ENCODE peak calls at places on chromosome 2, in eight cellular contexts. One of them, this sample, is unnamed.

GRCh38 chr2:237291138-237291792 is 122.7 kb downstream of the COL6A3 start:
- DNase-seq in psoas muscle: peak
- DNase-seq in fibroblast of mammary gland: peak
- DNase-seq in CD4-positive, alpha-beta T cell: no peak
- DNase-seq in H1: no peak
- DNase-seq in GM13976: no peak
- DNase-seq in HFFc6: peak
- DNase-seq in cardiac muscle cell: peak
- DNase-seq in this sample: peak

GRCh38 chr2:3451926-3452671 is 67.2 kb downstream of the ADI1 start:
- DNase-seq in psoas muscle: peak
- DNase-seq in CD4-positive, alpha-beta T cell: no peak
- DNase-seq in GM13976: no peak
- DNase-seq in HFFc6: no peak
- DNase-seq in cardiac muscle cell: no peak
- DNase-seq in H1: peak
- DNase-seq in fibroblast of mammary gland: no peak
- DNase-seq in this sample: no peak

GRCh38 chr2:71212336-71212735 is 14.6 kb downstream of the PAIP2B start:
- DNase-seq in fibroblast of mammary gland: peak
- DNase-seq in GM13976: no peak
- DNase-seq in psoas muscle: no peak
- DNase-seq in HFFc6: no peak
- DNase-seq in cardiac muscle cell: no peak
- DNase-seq in CD4-positive, alpha-beta T cell: no peak
- DNase-seq in H1: no peak
- DNase-seq in this sample: no peak

GRCh38 chr2:135095591-135095990 is 43.5 kb downstream of the RAB3GAP1 start:
- DNase-seq in psoas muscle: no peak
- DNase-seq in fibroblast of mammary gland: no peak
- DNase-seq in cardiac muscle cell: no peak
- DNase-seq in GM13976: no peak
- DNase-seq in CD4-positive, alpha-beta T cell: no peak
- DNase-seq in H1: no peak
- DNase-seq in HFFc6: no peak
- DNase-seq in this sample: no peak

GRCh38 chr2:2743164-2743571 is 412.1 kb upstream of the MYT1L start:
- DNase-seq in psoas muscle: peak
- DNase-seq in HFFc6: no peak
- DNase-seq in CD4-positive, alpha-beta T cell: no peak
- DNase-seq in H1: no peak
- DNase-seq in GM13976: no peak
- DNase-seq in fibroblast of mammary gland: peak
- DNase-seq in cardiac muscle cell: no peak
- DNase-seq in this sample: no peak

GRCh38 chr2:223072826-223073225 is 20.8 kb downstream of the KCNE4 start:
- DNase-seq in H1: no peak
- DNase-seq in psoas muscle: no peak
- DNase-seq in cardiac muscle cell: no peak
- DNase-seq in fibroblast of mammary gland: no peak
- DNase-seq in GM13976: no peak
- DNase-seq in CD4-positive, alpha-beta T cell: no peak
- DNase-seq in HFFc6: no peak
- DNase-seq in this sample: no peak

GRCh38 chr2:54429811-54430600 is 26.1 kb upstream of the SPTBN1 start:
- DNase-seq in H1: no peak
- DNase-seq in HFFc6: no peak
- DNase-seq in CD4-positive, alpha-beta T cell: no peak
- DNase-seq in psoas muscle: no peak
- DNase-seq in GM13976: no peak
- DNase-seq in fibroblast of mammary gland: no peak
- DNase-seq in cardiac muscle cell: no peak
- DNase-seq in this sample: peak

GRCh38 chr2:25313711-25314513 is 27.8 kb downstream of the DNMT3A start:
- DNase-seq in psoas muscle: no peak
- DNase-seq in H1: no peak
- DNase-seq in cardiac muscle cell: no peak
- DNase-seq in CD4-positive, alpha-beta T cell: no peak
- DNase-seq in fibroblast of mammary gland: no peak
- DNase-seq in HFFc6: no peak
- DNase-seq in GM13976: no peak
- DNase-seq in this sample: peak

GRCh38 chr2:202815548-202816420 is 55.8 kb downstream of the ICA1L start:
- DNase-seq in HFFc6: peak
- DNase-seq in H1: no peak
- DNase-seq in cardiac muscle cell: peak
- DNase-seq in fibroblast of mammary gland: peak
- DNase-seq in CD4-positive, alpha-beta T cell: no peak
- DNase-seq in GM13976: no peak
- DNase-seq in psoas muscle: no peak
- DNase-seq in this sample: no peak

GRCh38 chr2:159124441-159124911 is 156.0 kb downstream of the TANC1 start:
- DNase-seq in fibroblast of mammary gland: peak
- DNase-seq in cardiac muscle cell: no peak
- DNase-seq in CD4-positive, alpha-beta T cell: peak
- DNase-seq in HFFc6: peak
- DNase-seq in H1: no peak
- DNase-seq in psoas muscle: no peak
- DNase-seq in GM13976: no peak
- DNase-seq in this sample: peak

DNA sequence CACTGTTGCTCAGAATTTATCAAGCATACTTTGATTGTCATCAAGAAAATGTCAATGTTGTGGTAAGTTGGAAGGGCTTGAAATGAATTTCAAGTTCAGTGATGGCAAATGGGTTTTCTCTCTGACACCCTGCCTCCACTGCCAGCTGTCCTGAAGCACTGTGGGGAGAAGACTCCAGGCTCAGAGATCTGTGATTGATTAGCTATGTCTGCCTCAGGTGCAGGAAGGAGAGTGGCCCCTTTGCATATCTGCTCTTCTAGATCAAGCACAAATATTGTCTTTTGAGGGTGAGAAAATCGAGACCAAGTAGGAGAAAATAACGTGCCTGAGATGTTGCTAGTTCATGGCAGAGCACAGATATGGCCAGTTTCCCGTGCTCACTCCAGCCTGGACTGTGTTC is 178.8 kb upstream of the GLI2 start:
- DNase-seq in H1: no peak
- DNase-seq in HFFc6: no peak
- DNase-seq in fibroblast of mammary gland: no peak
- DNase-seq in cardiac muscle cell: no peak
- DNase-seq in psoas muscle: no peak
- DNase-seq in CD4-positive, alpha-beta T cell: no peak
- DNase-seq in GM13976: no peak
- DNase-seq in this sample: no peak
- TF ChIP-seq CTCF in H1: no peak
- TF ChIP-seq CTCF in HFFc6: no peak
- TF ChIP-seq CTCF in fibroblast of mammary gland: no peak
- TF ChIP-seq CTCF in cardiac muscle cell: no peak
- TF ChIP-seq CTCF in psoas muscle: no peak
- TF ChIP-seq CTCF in CD4-positive, alpha-beta T cell: no peak
- TF ChIP-seq CTCF in GM13976: no peak
- TF ChIP-seq CTCF in this sample: no peak

GRCh38 chr2:108184421-108184820 is 55.3 kb upstream of the SULT1C3 start:
- DNase-seq in GM13976: no peak
- DNase-seq in cardiac muscle cell: peak
- DNase-seq in H1: no peak
- DNase-seq in fibroblast of mammary gland: peak
- DNase-seq in psoas muscle: no peak
- DNase-seq in HFFc6: peak
- DNase-seq in CD4-positive, alpha-beta T cell: no peak
- DNase-seq in this sample: peak

GRCh38 chr2:108182489-108182888 is 57.3 kb upstream of the SULT1C3 start:
- DNase-seq in cardiac muscle cell: peak
- DNase-seq in psoas muscle: no peak
- DNase-seq in CD4-positive, alpha-beta T cell: no peak
- DNase-seq in H1: peak
- DNase-seq in GM13976: no peak
- DNase-seq in HFFc6: peak
- DNase-seq in fibroblast of mammary gland: peak
- DNase-seq in this sample: peak
- TF ChIP-seq CTCF in cardiac muscle cell: peak
- TF ChIP-seq CTCF in psoas muscle: no peak
- TF ChIP-seq CTCF in CD4-positive, alpha-beta T cell: no peak
- TF ChIP-seq CTCF in H1: peak
- TF ChIP-seq CTCF in GM13976: peak
- TF ChIP-seq CTCF in HFFc6: peak
- TF ChIP-seq CTCF in fibroblast of mammary gland: peak
- TF ChIP-seq CTCF in this sample: no peak

GRCh38 chr2:46489430-46489829 is 10.1 kb downstream of the TMEM247 start:
- DNase-seq in GM13976: no peak
- DNase-seq in fibroblast of mammary gland: no peak
- DNase-seq in H1: no peak
- DNase-seq in psoas muscle: no peak
- DNase-seq in CD4-positive, alpha-beta T cell: no peak
- DNase-seq in cardiac muscle cell: no peak
- DNase-seq in HFFc6: peak
- DNase-seq in this sample: no peak

GRCh38 chr2:46492301-46492700 is 12.9 kb downstream of the TMEM247 start:
- DNase-seq in cardiac muscle cell: no peak
- DNase-seq in GM13976: no peak
- DNase-seq in HFFc6: no peak
- DNase-seq in fibroblast of mammary gland: no peak
- DNase-seq in CD4-positive, alpha-beta T cell: no peak
- DNase-seq in psoas muscle: no peak
- DNase-seq in H1: peak
- DNase-seq in this sample: no peak

GRCh38 chr2:46493241-46493970 is 14.0 kb downstream of the TMEM247 start:
- DNase-seq in psoas muscle: no peak
- DNase-seq in H1: no peak
- DNase-seq in CD4-positive, alpha-beta T cell: no peak
- DNase-seq in cardiac muscle cell: peak
- DNase-seq in GM13976: peak
- DNase-seq in HFFc6: peak
- DNase-seq in fibroblast of mammary gland: peak
- DNase-seq in this sample: peak

GRCh38 chr2:46488389-46488788 is 9.0 kb downstream of the TMEM247 start:
- DNase-seq in CD4-positive, alpha-beta T cell: no peak
- DNase-seq in psoas muscle: no peak
- DNase-seq in GM13976: no peak
- DNase-seq in fibroblast of mammary gland: no peak
- DNase-seq in cardiac muscle cell: no peak
- DNase-seq in H1: no peak
- DNase-seq in HFFc6: no peak
- DNase-seq in this sample: no peak

DNA sequence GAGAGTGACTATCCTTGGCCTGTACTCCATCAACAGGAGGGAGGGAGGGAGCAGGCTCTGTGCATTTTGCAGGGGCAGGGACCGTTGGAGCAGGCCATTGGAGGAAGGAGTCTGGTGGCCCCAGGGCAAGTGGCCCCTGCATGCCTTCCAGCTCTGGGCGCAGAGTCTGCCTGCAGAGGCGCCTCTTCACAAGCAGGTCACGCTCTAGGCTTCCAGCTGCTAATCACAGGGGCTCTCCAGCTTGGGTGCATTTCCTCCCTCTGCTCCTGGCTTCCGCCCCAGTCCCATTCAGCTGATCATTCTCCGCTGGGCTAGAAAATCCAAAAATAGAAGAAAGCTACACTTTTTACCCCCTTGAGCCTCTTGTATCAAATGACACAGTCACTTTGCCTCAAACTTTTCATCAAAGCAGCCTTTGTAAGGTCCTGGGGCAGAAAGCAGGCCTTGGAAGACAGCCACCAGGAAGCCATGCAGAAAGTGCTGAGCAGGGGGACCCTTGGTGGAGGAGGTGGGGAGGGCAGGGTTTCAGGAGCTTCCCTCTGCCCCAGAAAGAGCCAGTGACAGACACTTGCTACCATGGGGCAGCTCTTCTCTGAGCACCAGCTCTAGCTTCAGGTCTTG is 11.3 kb downstream of the TMEM247 start:
- DNase-seq in cardiac muscle cell: peak
- DNase-seq in psoas muscle: peak
- DNase-seq in GM13976: peak
- DNase-seq in HFFc6: no peak
- DNase-seq in fibroblast of mammary gland: no peak
- DNase-seq in H1: peak
- DNase-seq in CD4-positive, alpha-beta T cell: no peak
- DNase-seq in this sample: no peak
- TF ChIP-seq CTCF in cardiac muscle cell: peak
- TF ChIP-seq CTCF in psoas muscle: peak
- TF ChIP-seq CTCF in GM13976: peak
- TF ChIP-seq CTCF in HFFc6: no peak
- TF ChIP-seq CTCF in fibroblast of mammary gland: no peak
- TF ChIP-seq CTCF in H1: no peak
- TF ChIP-seq CTCF in CD4-positive, alpha-beta T cell: no peak
- TF ChIP-seq CTCF in this sample: no peak

GRCh38 chr2:143581134-143581533 is 451.9 kb downstream of the ARHGAP15 start:
- DNase-seq in fibroblast of mammary gland: no peak
- DNase-seq in GM13976: no peak
- DNase-seq in psoas muscle: no peak
- DNase-seq in cardiac muscle cell: no peak
- DNase-seq in HFFc6: no peak
- DNase-seq in H1: no peak
- DNase-seq in CD4-positive, alpha-beta T cell: no peak
- DNase-seq in this sample: peak

GRCh38 chr2:143586119-143586518 is 456.9 kb downstream of the ARHGAP15 start:
- DNase-seq in psoas muscle: no peak
- DNase-seq in GM13976: no peak
- DNase-seq in H1: no peak
- DNase-seq in CD4-positive, alpha-beta T cell: no peak
- DNase-seq in HFFc6: no peak
- DNase-seq in fibroblast of mammary gland: no peak
- DNase-seq in cardiac muscle cell: no peak
- DNase-seq in this sample: no peak

GRCh38 chr2:143579456-143579855 is 450.2 kb downstream of the ARHGAP15 start:
- DNase-seq in psoas muscle: no peak
- DNase-seq in CD4-positive, alpha-beta T cell: no peak
- DNase-seq in fibroblast of mammary gland: no peak
- DNase-seq in cardiac muscle cell: no peak
- DNase-seq in GM13976: no peak
- DNase-seq in HFFc6: no peak
- DNase-seq in H1: no peak
- DNase-seq in this sample: no peak

GRCh38 chr2:143577489-143577888 is 448.3 kb downstream of the ARHGAP15 start:
- DNase-seq in psoas muscle: no peak
- DNase-seq in HFFc6: no peak
- DNase-seq in GM13976: no peak
- DNase-seq in CD4-positive, alpha-beta T cell: no peak
- DNase-seq in H1: no peak
- DNase-seq in cardiac muscle cell: no peak
- DNase-seq in fibroblast of mammary gland: no peak
- DNase-seq in this sample: no peak

DNA sequence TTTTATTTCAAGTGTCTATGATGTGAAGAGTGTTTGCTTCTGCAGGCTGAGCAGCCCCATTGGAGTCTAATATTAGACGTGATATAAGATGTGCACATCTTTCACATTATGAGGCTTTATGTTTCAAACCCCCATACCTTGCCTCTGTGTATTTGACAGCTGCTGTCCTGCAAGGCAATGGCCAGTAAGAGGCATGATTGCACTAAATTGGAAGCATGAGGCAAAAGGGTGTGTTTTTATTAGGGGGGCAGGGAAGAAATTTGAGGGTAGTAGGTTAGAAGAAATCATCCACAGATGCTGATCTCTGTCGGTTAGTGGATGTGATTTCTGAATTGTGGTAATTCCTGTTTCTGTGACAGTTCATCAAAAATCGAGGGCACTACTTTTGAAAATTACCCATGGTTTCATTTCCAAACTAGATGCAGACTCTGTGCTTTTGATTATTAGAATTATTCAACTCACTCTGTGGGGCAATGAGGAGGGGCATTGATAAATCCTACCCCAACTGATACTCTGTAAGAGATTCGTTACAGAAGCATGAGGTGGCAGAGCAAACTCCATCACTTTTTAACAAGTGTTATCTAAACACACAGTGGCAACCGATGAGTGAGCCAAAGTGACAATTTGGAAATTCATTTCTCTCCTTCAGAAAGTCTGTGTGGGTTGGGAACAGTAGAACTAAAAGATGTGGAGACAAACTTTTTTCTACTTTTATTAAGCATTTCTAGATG is 452.9 kb downstream of the ARHGAP15 start:
- DNase-seq in GM13976: no peak
- DNase-seq in CD4-positive, alpha-beta T cell: no peak
- DNase-seq in fibroblast of mammary gland: peak
- DNase-seq in H1: no peak
- DNase-seq in psoas muscle: no peak
- DNase-seq in cardiac muscle cell: peak
- DNase-seq in HFFc6: no peak
- DNase-seq in this sample: no peak
- TF ChIP-seq CTCF in GM13976: no peak
- TF ChIP-seq CTCF in CD4-positive, alpha-beta T cell: no peak
- TF ChIP-seq CTCF in fibroblast of mammary gland: peak
- TF ChIP-seq CTCF in H1: peak
- TF ChIP-seq CTCF in psoas muscle: no peak
- TF ChIP-seq CTCF in cardiac muscle cell: peak
- TF ChIP-seq CTCF in HFFc6: peak
- TF ChIP-seq CTCF in this sample: no peak